ENCODE peak calls at places on chromosome 12, in seven cellular contexts. B, Y, A, H, R, C and D are unnamed samples.

GRCh38 chr12:57604454-57605307 is at the start of gene DTX3:
- DNase-seq in Y (no peak), B (peak), C (no peak), R (peak), A (no peak), H (no peak), D (no peak)

GRCh38 chr12:58920102-58920955 is at the start of gene LRIG3:
- DNase-seq in B (peak), Y (no peak), H (peak), C (peak), R (no peak), A (no peak), D (no peak)

GRCh38 chr12:118981285-118982201 is at the start of gene SRRM4:
- DNase-seq in B (no peak), H (no peak), R (no peak), A (no peak), C (no peak), Y (no peak), D (no peak)

GRCh38 chr12:124493809-124494750 is 73.3 kb downstream of the NCOR2 start:
- DNase-seq in H (no peak), C (no peak), A (no peak), R (no peak), B (no peak), Y (peak), D (peak)

GRCh38 chr12:94832780-94833760 is 170.4 kb downstream of the NDUFA12 start:
- DNase-seq in B (peak), A (peak), H (no peak), Y (no peak), R (no peak), C (peak), D (no peak)

GRCh38 chr12:128623748-128624147 is 200.0 kb downstream of the SLC15A4 start:
- DNase-seq in C (no peak), Y (no peak), R (no peak), A (no peak), B (no peak), H (no peak), D (no peak)

GRCh38 chr12:124294686-124295315 is at the start of gene RFLNA:
- DNase-seq in R (no peak), C (no peak), A (no peak), B (no peak), H (no peak), Y (no peak), D (no peak)

GRCh38 chr12:131703161-131703560 is 7.7 kb upstream of the SFSWAP start:
- DNase-seq in Y (no peak), H (no peak), R (no peak), B (no peak), A (no peak), C (no peak), D (no peak)

GRCh38 chr12:43836455-43836989 is 641 bp downstream of the TMEM117 start:
- DNase-seq in Y (no peak), C (peak), B (peak), R (no peak), H (no peak), A (no peak), D (no peak)

GRCh38 chr12:106301611-106302321 is 767 bp upstream of the TCP11L2 start:
- DNase-seq in R (peak), B (peak), A (no peak), C (peak), Y (peak), H (peak), D (peak)

GRCh38 chr12:24573621-24574020 is 375.3 kb downstream of the BCAT1 start:
- DNase-seq in R (no peak), B (peak), C (no peak), H (no peak), A (no peak), Y (no peak), D (no peak)

GRCh38 chr12:2264622-2265306 is 212.0 kb downstream of the CACNA1C start:
- DNase-seq in B (peak), A (peak), C (peak), Y (no peak), R (no peak), H (no peak), D (no peak)

GRCh38 chr12:60415361-60415760 is 819.5 kb downstream of the SLC16A7 start:
- DNase-seq in R (no peak), B (no peak), C (peak), H (no peak), Y (no peak), A (no peak), D (no peak)

GRCh38 chr12:124456652-124457152 is 110.7 kb downstream of the NCOR2 start:
- DNase-seq in B (no peak), R (peak), Y (no peak), H (no peak), C (no peak), A (no peak), D (peak)

GRCh38 chr12:68498736-68499135 is 112.0 kb upstream of the RAP1B start:
- DNase-seq in R (no peak), Y (no peak), A (no peak), H (no peak), B (no peak), C (no peak), D (no peak)

GRCh38 chr12:116880213-116880816 is 926 bp downstream of the HRK start:
- DNase-seq in A (no peak), R (no peak), B (peak), H (peak), C (no peak), Y (no peak), D (no peak)

GRCh38 chr12:6942331-6942665 is 1.3 kb upstream of the RNU7-1 start:
- DNase-seq in R (no peak), C (no peak), Y (no peak), H (no peak), B (peak), A (no peak), D (no peak)

GRCh38 chr12:32034045-32034444 is 72.6 kb upstream of the BICD1 start:
- DNase-seq in H (no peak), R (no peak), A (no peak), B (no peak), C (no peak), Y (no peak), D (no peak)

GRCh38 chr12:128970941-128971340 is 117.7 kb downstream of the GLT1D1 start:
- DNase-seq in H (no peak), C (no peak), Y (no peak), B (no peak), R (no peak), A (no peak), D (no peak)

GRCh38 chr12:130768120-130768519 is 52.0 kb upstream of the RIMBP2 start:
- DNase-seq in A (no peak), C (no peak), B (no peak), H (no peak), Y (no peak), R (no peak), D (no peak)

GRCh38 chr12:49784756-49785409 is 43.3 kb downstream of the NCKAP5L start:
- DNase-seq in H (no peak), Y (no peak), A (no peak), B (peak), R (no peak), C (peak), D (no peak)

GRCh38 chr12:46523863-46524770 is 151.5 kb upstream of the SLC38A2 start:
- DNase-seq in A (peak), H (no peak), B (peak), C (peak), Y (no peak), R (no peak), D (no peak)

GRCh38 chr12:114918535-114919233 is 234.7 kb upstream of the TBX3 start:
- DNase-seq in B (peak), R (no peak), C (peak), Y (no peak), A (no peak), H (peak), D (no peak)

GRCh38 chr12:14431990-14432389 is 66.5 kb downstream of the ATF7IP start:
- DNase-seq in C (no peak), Y (no peak), B (no peak), R (no peak), H (no peak), A (no peak), D (no peak)

GRCh38 chr12:28191018-28191595 is 851 bp downstream of the CCDC91 start:
- DNase-seq in B (no peak), Y (peak), H (peak), R (no peak), C (peak), A (no peak), D (no peak)

GRCh38 chr12:5745251-5745888 is 199.7 kb downstream of the ANO2 start:
- DNase-seq in A (no peak), B (peak), Y (peak), H (no peak), R (peak), C (no peak), D (peak)

GRCh38 chr12:59182191-59182590 is 261.9 kb upstream of the LRIG3 start:
- DNase-seq in B (no peak), A (no peak), C (no peak), H (no peak), Y (no peak), R (no peak), D (no peak)

GRCh38 chr12:53232641-53233538 is 881 bp upstream of the RARG start:
- DNase-seq in A (no peak), C (no peak), H (peak), B (no peak), Y (no peak), R (peak), D (no peak)

GRCh38 chr12:65725376-65725775 is 98.9 kb upstream of the HMGA2 start:
- DNase-seq in B (peak), A (no peak), H (no peak), R (no peak), Y (no peak), C (peak), D (no peak)

GRCh38 chr12:7137868-7138267 is 7.7 kb downstream of the CLSTN3 start:
- DNase-seq in B (no peak), C (no peak), R (no peak), H (no peak), A (no peak), Y (no peak), D (no peak)

GRCh38 chr12:2862876-2863275 is 6.0 kb upstream of the TEX52 start:
- DNase-seq in H (no peak), C (no peak), B (no peak), R (no peak), Y (no peak), A (no peak), D (no peak)

GRCh38 chr12:79155703-79156102 is 291.1 kb downstream of the SYT1 start:
- DNase-seq in B (peak), H (no peak), C (peak), A (no peak), Y (no peak), R (no peak), D (no peak)

GRCh38 chr12:53328043-53328435 is 6.6 kb upstream of the AAAS start:
- DNase-seq in H (no peak), C (no peak), B (no peak), A (no peak), R (no peak), Y (peak), D (no peak)

GRCh38 chr12:30692470-30692869 is 3.2 kb downstream of the IPO8 start:
- DNase-seq in Y (no peak), C (peak), B (peak), R (no peak), H (no peak), A (no peak), D (no peak)

GRCh38 chr12:68109444-68110217 is 49.9 kb downstream of the IFNG start:
- DNase-seq in R (no peak), H (no peak), B (no peak), C (no peak), A (no peak), Y (no peak), D (no peak)

GRCh38 chr12:23168459-23168858 is 543.5 kb downstream of the ETNK1 start:
- DNase-seq in C (no peak), B (no peak), H (no peak), A (no peak), R (no peak), Y (no peak), D (no peak)

GRCh38 chr12:6552140-6552551 is 3.7 kb downstream of the IFFO1 start:
- DNase-seq in R (no peak), Y (no peak), A (no peak), B (no peak), H (no peak), C (no peak), D (no peak)

GRCh38 chr12:84329933-84330332 is 582.7 kb downstream of the SLC6A15 start:
- DNase-seq in C (no peak), Y (no peak), A (no peak), B (no peak), H (no peak), R (no peak), D (no peak)

GRCh38 chr12:104279164-104279563 is 24.4 kb upstream of the EID3 start:
- DNase-seq in R (no peak), B (no peak), C (peak), H (peak), Y (no peak), A (no peak), D (no peak)
- H3K4me3 ChIP-seq in R (no peak), B (no peak), C (peak), H (peak), Y (no peak), A (peak), D (no peak)

GRCh38 chr12:103075848-103076247 is 118.4 kb downstream of the ASCL1 start:
- DNase-seq in A (no peak), H (no peak), Y (no peak), R (no peak), B (no peak), C (no peak), D (no peak)

DNA sequence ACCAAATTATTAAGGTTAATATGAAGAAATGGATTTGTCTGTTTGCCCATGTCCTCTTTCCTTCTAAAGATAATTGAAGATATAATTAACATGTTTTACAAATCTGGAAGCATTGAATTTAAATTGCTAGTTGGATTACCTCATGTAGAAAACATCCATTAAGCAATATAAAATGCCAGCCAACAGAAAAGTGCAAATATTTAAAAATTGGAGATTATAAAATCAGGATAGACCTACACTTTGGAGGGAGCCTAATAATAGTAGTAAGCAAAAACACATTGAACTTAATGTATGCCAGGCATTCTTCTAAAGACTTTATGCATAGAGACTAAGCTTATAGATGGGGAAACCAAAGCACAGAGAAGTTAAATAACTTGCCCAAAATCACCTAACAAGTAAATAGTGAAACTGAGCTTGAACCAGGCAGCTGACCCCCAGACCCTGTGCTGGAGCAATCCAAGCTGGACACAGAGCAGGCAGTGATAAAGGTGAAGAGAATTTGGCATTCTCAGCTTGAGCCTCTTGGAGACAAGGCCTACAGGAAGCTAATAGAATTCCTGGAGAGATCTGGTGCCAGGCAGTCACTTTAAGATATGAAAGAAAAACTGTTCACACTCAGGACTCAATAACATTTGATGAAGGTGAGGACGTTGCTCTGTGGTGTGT is 119.8 kb downstream of the ASCL1 start:
- DNase-seq in A (no peak), H (no peak), B (no peak), Y (no peak), R (no peak), C (no peak), D (no peak)
- TF ChIP-seq CTCF in A (no peak), H (no peak), B (no peak), Y (no peak), R (no peak), C (no peak), D (no peak)

GRCh38 chr12:93108958-93109357 is 179.9 kb upstream of the EEA1 start:
- DNase-seq in H (no peak), Y (no peak), A (peak), R (no peak), C (no peak), B (peak), D (no peak)
- H3K4me3 ChIP-seq in H (no peak), Y (no peak), A (no peak), R (no peak), C (no peak), B (no peak), D (no peak)

DNA sequence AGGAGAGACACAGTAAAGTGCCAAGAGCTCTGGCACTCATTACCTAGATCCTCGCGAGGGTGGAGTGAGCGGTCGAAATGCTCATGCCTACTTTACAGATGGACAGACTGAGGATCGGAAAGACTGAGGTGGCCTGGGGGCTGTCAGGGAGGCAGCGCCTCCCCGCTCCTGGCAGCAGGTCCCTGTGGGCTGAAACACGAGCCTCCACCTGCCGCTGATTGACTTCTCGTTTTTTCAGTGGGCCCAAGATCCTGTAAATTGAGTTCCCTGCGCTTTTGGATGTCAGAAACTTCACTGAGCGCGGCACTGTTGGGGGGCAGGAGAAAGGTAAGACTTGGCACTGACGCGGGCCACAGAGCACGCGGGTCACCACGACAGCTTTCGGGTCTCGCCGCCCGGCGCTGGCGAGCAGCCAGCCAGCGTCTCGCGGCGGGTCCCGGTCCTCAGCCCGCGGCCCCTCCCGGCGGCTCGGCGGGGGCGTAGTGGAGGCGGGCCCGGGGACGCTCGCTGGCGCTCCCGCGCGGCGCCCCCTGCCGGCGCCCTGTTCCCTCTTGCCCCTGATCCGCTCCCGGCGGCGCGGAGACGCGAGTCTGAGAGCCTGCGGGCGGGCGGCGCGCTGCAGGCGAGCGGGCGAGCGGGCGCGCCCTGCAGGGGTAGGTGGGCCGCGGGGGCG is 550 bp upstream of the SCN8A start:
- DNase-seq in Y (peak), H (no peak), R (peak), C (peak), A (no peak), B (peak), D (peak)
- TF ChIP-seq CTCF in Y (no peak), H (no peak), R (peak), C (peak), A (peak), B (peak), D (peak)